ENCODE peak calls at places on chromosome 17, in seven cellular contexts. N is endothelial cell of umbilical vein; S is heart right ventricle; Z is breast epithelium; P is CD8-positive, alpha-beta T cell; K is colonic mucosa; R is tibial nerve. U is an unnamed sample.

GRCh38 chr17:43714338-43715149 is 44.0 kb downstream of the SOST start:
- DNase-seq in N (peak; percentile 14), S (no peak), Z (peak; percentile 35), P (no peak), K (no peak), R (no peak), U (no peak)

GRCh38 chr17:31674717-31675349 is 184.2 kb downstream of the COPRS start:
- DNase-seq in N (no peak), S (no peak), Z (no peak), P (no peak), K (no peak), R (no peak), U (no peak)

GRCh38 chr17:73151888-73152633 is 12.7 kb upstream of the SSTR2 start:
- DNase-seq in N (no peak), S (no peak), Z (no peak), P (no peak), K (no peak), R (no peak), U (no peak)

GRCh38 chr17:78865682-78866390 is 25.2 kb upstream of the USP36 start:
- DNase-seq in N (peak; percentile 89), S (peak; percentile 84), Z (peak; percentile 62), P (peak; percentile 69), K (peak; percentile 91), R (peak; percentile 81), U (peak; percentile 89)

GRCh38 chr17:3925684-3926537 is 9.6 kb upstream of the P2RX1 start:
- DNase-seq in N (no peak), S (no peak), Z (no peak), P (no peak), K (no peak), R (no peak), U (no peak)

GRCh38 chr17:29109477-29110371 is 66.8 kb downstream of the PIPOX start:
- DNase-seq in N (no peak), S (no peak), Z (no peak), P (no peak), K (no peak), R (no peak), U (no peak)

GRCh38 chr17:60864674-60865080 is 187.0 kb downstream of the BCAS3 start:
- DNase-seq in N (no peak), S (no peak), Z (no peak), P (no peak), K (no peak), R (no peak), U (no peak)

GRCh38 chr17:4301066-4301465 is 37.3 kb upstream of the ANKFY1 start:
- DNase-seq in N (no peak), S (peak; percentile 19), Z (no peak), P (no peak), K (no peak), R (no peak), U (no peak)

GRCh38 chr17:17420561-17421269 is 56.1 kb upstream of the MED9 start:
- DNase-seq in N (no peak), S (peak; percentile 85), Z (no peak), P (no peak), K (no peak), R (peak; percentile 91), U (no peak)

GRCh38 chr17:50268040-50268439 is 6.2 kb upstream of the TMEM92 start:
- DNase-seq in N (no peak), S (no peak), Z (no peak), P (no peak), K (no peak), R (no peak), U (no peak)

GRCh38 chr17:1709971-1710806 is at the start of gene TLCD2:
- DNase-seq in N (peak; percentile 62), S (peak; percentile 81), Z (no peak), P (no peak), K (peak; percentile 97), R (peak; percentile 59), U (peak; percentile 95)

GRCh38 chr17:73023759-73024158 is 68.7 kb downstream of the SLC39A11 start:
- DNase-seq in N (no peak), S (no peak), Z (no peak), P (no peak), K (no peak), R (no peak), U (no peak)

GRCh38 chr17:7745748-7746470 is 28.4 kb downstream of the DNAH2 start:
- DNase-seq in N (peak; percentile 98), S (no peak), Z (no peak), P (no peak), K (no peak), R (no peak), U (no peak)

GRCh38 chr17:55576237-55576998 is 65.2 kb upstream of the SMIM36 start:
- DNase-seq in N (peak; percentile 53), S (no peak), Z (no peak), P (no peak), K (no peak), R (peak; percentile 44), U (no peak)

GRCh38 chr17:4318596-4318995 is 47.9 kb downstream of the UBE2G1 start:
- DNase-seq in N (no peak), S (no peak), Z (no peak), P (no peak), K (no peak), R (no peak), U (no peak)

GRCh38 chr17:17853811-17854527 is 17.2 kb upstream of the SREBF1 start:
- DNase-seq in N (no peak), S (no peak), Z (no peak), P (no peak), K (no peak), R (no peak), U (no peak)

GRCh38 chr17:63646492-63646815 is 24.2 kb downstream of the MAP3K3 start:
- DNase-seq in N (no peak), S (no peak), Z (no peak), P (no peak), K (no peak), R (no peak), U (no peak)

GRCh38 chr17:78412403-78412802 is 34.0 kb downstream of the PGS1 start:
- DNase-seq in N (no peak), S (no peak), Z (no peak), P (peak; percentile 22), K (no peak), R (no peak), U (no peak)

GRCh38 chr17:73458191-73458590 is 146.4 kb upstream of the CDC42EP4 start:
- DNase-seq in N (no peak), S (no peak), Z (no peak), P (no peak), K (no peak), R (no peak), U (no peak)

GRCh38 chr17:2634361-2634960 is 41.0 kb downstream of the PAFAH1B1 start:
- DNase-seq in N (no peak), S (no peak), Z (no peak), P (no peak), K (peak; percentile 44), R (no peak), U (no peak)

GRCh38 chr17:7841622-7842379 is 7.8 kb downstream of the KDM6B start:
- DNase-seq in N (peak; percentile 92), S (peak; percentile 92), Z (peak; percentile 87), P (peak; percentile 97), K (peak; percentile 94), R (peak; percentile 85), U (peak; percentile 93)

GRCh38 chr17:3534881-3535252 is 22.7 kb downstream of the TRPV3 start:
- DNase-seq in N (no peak), S (peak; percentile 50), Z (no peak), P (no peak), K (peak; percentile 41), R (no peak), U (peak; percentile 50)

GRCh38 chr17:40499551-40500189 is 1.8 kb downstream of the TNS4 start:
- DNase-seq in N (peak; percentile 58), S (peak; percentile 90), Z (peak; percentile 94), P (no peak), K (peak; percentile 95), R (peak; percentile 76), U (peak; percentile 94)

GRCh38 chr17:40540448-40540847 is 24.8 kb downstream of the CCR7 start:
- DNase-seq in N (no peak), S (no peak), Z (peak; percentile 77), P (peak; percentile 71), K (no peak), R (no peak), U (peak; percentile 29)

GRCh38 chr17:51164911-51165679 is 1.1 kb upstream of the NME2 start:
- DNase-seq in N (no peak), S (no peak), Z (no peak), P (no peak), K (no peak), R (no peak), U (peak; percentile 47)

GRCh38 chr17:70478883-70479282 is 309.6 kb downstream of the KCNJ2 start:
- DNase-seq in N (no peak), S (no peak), Z (no peak), P (no peak), K (no peak), R (no peak), U (no peak)
- H3K9me3 ChIP-seq in N (no peaks in the 10 kb centered on the region), S (no peaks in the 10 kb centered on the region), Z (peaks cover 7% of the 10 kb centered on the region), P (no peaks in the 10 kb centered on the region), K (no peaks in the 10 kb centered on the region), R (peaks cover 15% of the 10 kb centered on the region), U (peaks cover under 1% of the 10 kb centered on the region)

DNA sequence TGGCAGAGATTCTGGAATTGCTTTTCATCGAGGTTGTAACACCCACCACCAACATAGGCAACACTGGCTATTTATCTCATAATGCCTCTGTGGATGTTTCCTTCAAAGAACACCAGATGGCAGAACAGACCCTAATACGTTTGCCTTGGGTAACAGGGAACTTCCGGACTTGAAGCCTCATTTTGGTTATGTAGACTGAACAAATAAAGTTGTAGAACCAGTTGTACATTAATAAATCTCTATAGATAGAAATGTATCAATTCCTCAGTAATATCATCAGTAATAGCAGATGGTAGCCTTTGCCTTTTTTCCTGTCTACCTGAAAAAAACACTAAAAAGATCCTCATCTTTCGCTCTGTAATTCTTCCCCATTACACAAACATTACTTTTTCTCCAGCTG is 25.9 kb upstream of the APOH start:
- DNase-seq in N (peak; percentile 74), S (no peak), Z (no peak), P (peak; percentile 35), K (peak; percentile 44), R (no peak), U (no peak)
- H3K9me3 ChIP-seq in N (no peaks in the 10 kb centered on the region), S (no peaks in the 10 kb centered on the region), Z (no peaks in the 10 kb centered on the region), P (no peaks in the 10 kb centered on the region), K (no peaks in the 10 kb centered on the region), R (no peaks in the 10 kb centered on the region), U (no peaks in the 10 kb centered on the region)

GRCh38 chr17:83203073-83203471 is 123.7 kb downstream of the METRNL start:
- DNase-seq in N (peak; percentile 19), S (peak; percentile 50), Z (peak; percentile 52), P (peak; percentile 5), K (peak; percentile 37), R (peak; percentile 65), U (peak; percentile 68)
- H3K9me3 ChIP-seq in N (no peaks in the 10 kb centered on the region), S (no peaks in the 10 kb centered on the region), Z (no peaks in the 10 kb centered on the region), P (no peaks in the 10 kb centered on the region), K (no peaks in the 10 kb centered on the region), R (no peaks in the 10 kb centered on the region), U (no peaks in the 10 kb centered on the region)

DNA sequence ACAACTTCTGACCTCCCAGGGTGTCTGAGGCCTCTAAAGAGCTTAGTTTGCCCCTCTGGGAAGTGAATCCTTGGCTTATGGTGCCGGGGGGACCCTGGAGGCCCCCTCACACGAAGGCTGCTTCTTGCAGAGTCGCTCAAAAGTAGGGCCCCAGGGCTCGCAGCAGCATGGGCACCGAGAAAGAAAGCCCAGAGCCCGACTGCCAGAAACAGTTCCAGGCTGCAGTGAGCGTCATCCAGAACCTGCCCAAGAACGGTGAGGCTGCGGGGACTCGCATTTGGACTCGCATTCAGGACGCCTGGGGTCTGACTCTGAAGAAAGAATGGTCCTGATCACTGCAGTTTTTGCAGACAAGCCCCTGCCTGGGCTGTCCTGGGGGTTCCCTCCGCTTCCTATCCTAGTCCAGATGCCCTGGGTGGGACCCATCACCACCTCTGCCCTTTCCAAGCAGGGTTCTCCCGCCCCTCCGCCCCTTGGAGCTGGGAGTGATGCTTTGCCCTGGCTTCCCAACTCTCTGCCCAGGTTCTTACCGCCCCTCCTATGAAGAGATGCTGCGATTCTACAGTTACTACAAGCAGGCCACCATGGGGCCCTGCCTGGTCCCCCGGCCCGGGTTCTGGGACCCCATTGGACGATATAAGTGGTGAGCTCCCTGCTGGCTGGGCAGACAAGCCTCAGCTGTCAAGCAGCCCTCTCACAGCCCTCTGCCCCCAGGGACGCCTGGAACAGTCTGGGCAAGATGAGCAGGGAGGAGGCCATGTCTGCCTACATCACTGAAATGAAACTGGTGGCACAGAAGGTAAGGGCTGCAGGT is 698 bp downstream of the ACBD4 start:
- DNase-seq in N (no peak), S (no peak), Z (no peak), P (no peak), K (no peak), R (no peak), U (no peak)
- H3K9me3 ChIP-seq in N (no peaks in the 10 kb centered on the region), S (no peaks in the 10 kb centered on the region), Z (no peaks in the 10 kb centered on the region), P (no peaks in the 10 kb centered on the region), K (no peaks in the 10 kb centered on the region), R (no peaks in the 10 kb centered on the region), U (no peaks in the 10 kb centered on the region)